ENCODE peak calls at places on chromosome 13, in seven cellular contexts. U is body of pancreas; Q is CD8-positive, alpha-beta T cell; S is adrenal gland; C is breast epithelium; N is heart left ventricle; Z is sigmoid colon. G is an unnamed sample. For H3K27me3 and H3K36me3, the result is how much of the 10 kb centered on the place peaks cover.

GRCh38 chr13:37014609-37015008 is 14.0 kb downstream of the EXOSC8 start:
- DNase-seq in U (no peak), Q (no peak), S (no peak), C (no peak), N (no peak), Z (no peak), G (peak)

GRCh38 chr13:23500858-23501257 is 67.4 kb upstream of the SACS start:
- DNase-seq in U (peak), Q (no peak), S (peak), C (no peak), N (no peak), Z (no peak), G (peak)

GRCh38 chr13:97433727-97434416 is at the start of gene RAP2A:
- DNase-seq in U (peak), Q (peak), S (peak), C (peak), N (peak), Z (peak), G (peak)

GRCh38 chr13:65378943-65379519 is 1851.1 kb downstream of the PCDH9 start:
- DNase-seq in U (no peak), Q (no peak), S (no peak), C (no peak), N (no peak), Z (no peak), G (no peak)

GRCh38 chr13:80149757-80150156 is 191.2 kb downstream of the SPRY2 start:
- DNase-seq in U (no peak), Q (no peak), S (no peak), C (no peak), N (no peak), Z (no peak), G (no peak)

GRCh38 chr13:86976521-86977324 is 694.4 kb upstream of the SLITRK5 start:
- DNase-seq in U (no peak), Q (no peak), S (no peak), C (no peak), N (no peak), Z (no peak), G (no peak)

GRCh38 chr13:101977475-101977874 is 424.4 kb downstream of the FGF14 start:
- DNase-seq in U (peak), Q (no peak), S (peak), C (no peak), N (no peak), Z (no peak), G (no peak)

GRCh38 chr13:95191821-95192220 is 109.4 kb downstream of the ABCC4 start:
- DNase-seq in U (peak), Q (peak), S (peak), C (no peak), N (peak), Z (peak), G (no peak)

GRCh38 chr13:34748078-34748477 is 194.0 kb upstream of the NBEA start:
- DNase-seq in U (peak), Q (no peak), S (peak), C (no peak), N (peak), Z (no peak), G (no peak)

GRCh38 chr13:103694033-103694432 is 627.8 kb upstream of the SLC10A2 start:
- DNase-seq in U (no peak), Q (no peak), S (no peak), C (no peak), N (no peak), Z (no peak), G (no peak)

GRCh38 chr13:38804061-38804460 is 117.2 kb downstream of the FREM2 start:
- DNase-seq in U (no peak), Q (no peak), S (no peak), C (no peak), N (no peak), Z (no peak), G (no peak)

GRCh38 chr13:97474581-97474980 is 40.6 kb downstream of the RAP2A start:
- DNase-seq in U (no peak), Q (no peak), S (no peak), C (no peak), N (no peak), Z (no peak), G (no peak)

GRCh38 chr13:32538234-32538620 is 368 bp downstream of the N4BP2L2 start:
- DNase-seq in U (peak), Q (no peak), S (peak), C (peak), N (peak), Z (peak), G (no peak)

GRCh38 chr13:57632276-57633140 is 964 bp downstream of the PCDH17 start:
- DNase-seq in U (peak), Q (no peak), S (no peak), C (peak), N (peak), Z (peak), G (no peak)

GRCh38 chr13:43830481-43830873 is 43.7 kb upstream of the ENOX1 start:
- DNase-seq in U (no peak), Q (no peak), S (no peak), C (no peak), N (no peak), Z (no peak), G (peak)

GRCh38 chr13:37349916-37350315 is 244.5 kb upstream of the CSNK1A1L start:
- DNase-seq in U (no peak), Q (no peak), S (no peak), C (no peak), N (peak), Z (no peak), G (no peak)

GRCh38 chr13:108700421-108701170 is 71.2 kb downstream of the MYO16 start:
- DNase-seq in U (no peak), Q (no peak), S (no peak), C (no peak), N (no peak), Z (no peak), G (peak)

GRCh38 chr13:35855531-35856019 is 275.6 kb downstream of the DCLK1 start:
- DNase-seq in U (no peak), Q (no peak), S (no peak), C (no peak), N (no peak), Z (no peak), G (no peak)

GRCh38 chr13:66886248-66886647 is 343.9 kb downstream of the PCDH9 start:
- DNase-seq in U (no peak), Q (no peak), S (no peak), C (no peak), N (no peak), Z (no peak), G (no peak)

GRCh38 chr13:91162180-91162579 is 185.3 kb upstream of the MIR17HG start:
- DNase-seq in U (no peak), Q (no peak), S (no peak), C (no peak), N (no peak), Z (no peak), G (no peak)

GRCh38 chr13:109155301-109155761 is 525.9 kb downstream of the MYO16 start:
- DNase-seq in U (no peak), Q (no peak), S (no peak), C (no peak), N (no peak), Z (no peak), G (no peak)

GRCh38 chr13:73938375-73939070 is 195.7 kb downstream of the KLF12 start:
- DNase-seq in U (no peak), Q (no peak), S (no peak), C (no peak), N (no peak), Z (no peak), G (no peak)

GRCh38 chr13:98752111-98752941 is at the start of gene SLC15A1:
- DNase-seq in U (peak), Q (no peak), S (peak), C (no peak), N (no peak), Z (no peak), G (no peak)

GRCh38 chr13:86601351-86601750 is 802.1 kb upstream of the SLITRK6 start:
- DNase-seq in U (no peak), Q (no peak), S (no peak), C (no peak), N (no peak), Z (no peak), G (no peak)

GRCh38 chr13:76846363-76846762 is 39.8 kb downstream of the KCTD12 start:
- DNase-seq in U (no peak), Q (no peak), S (no peak), C (no peak), N (no peak), Z (no peak), G (no peak)

GRCh38 chr13:92307752-92308151 is 909.3 kb downstream of the GPC5 start:
- DNase-seq in U (no peak), Q (no peak), S (no peak), C (no peak), N (no peak), Z (no peak), G (no peak)

GRCh38 chr13:31236211-31236786 is 36.5 kb downstream of the B3GLCT start:
- DNase-seq in U (peak), Q (no peak), S (peak), C (no peak), N (no peak), Z (no peak), G (no peak)

GRCh38 chr13:36788276-36788675 is 30.7 kb upstream of the RFXAP start:
- DNase-seq in U (no peak), Q (no peak), S (no peak), C (no peak), N (no peak), Z (no peak), G (peak)

GRCh38 chr13:48942131-48942530 is 33.6 kb upstream of the FNDC3A start:
- DNase-seq in U (no peak), Q (no peak), S (no peak), C (no peak), N (no peak), Z (no peak), G (no peak)

GRCh38 chr13:59747529-59747928 is 416.2 kb downstream of the DIAPH3 start:
- DNase-seq in U (no peak), Q (no peak), S (no peak), C (no peak), N (no peak), Z (no peak), G (no peak)

GRCh38 chr13:33761744-33762143 is 56.2 kb upstream of the RFC3 start:
- DNase-seq in U (peak), Q (no peak), S (peak), C (no peak), N (no peak), Z (no peak), G (no peak)

GRCh38 chr13:98557934-98558630 is 18.8 kb downstream of the STK24 start:
- DNase-seq in U (no peak), Q (no peak), S (no peak), C (no peak), N (no peak), Z (peak), G (no peak)

GRCh38 chr13:111536239-111536638 is 215.8 kb downstream of the TEX29 start:
- DNase-seq in U (no peak), Q (no peak), S (no peak), C (no peak), N (no peak), Z (no peak), G (no peak)
- H3K27me3 ChIP-seq in U (under half), Q (under half), S (under half), C (half or more), N (under half), Z (under half), G (under half)

GRCh38 chr13:27919299-27919933 is 384 bp upstream of the PDX1 start:
- DNase-seq in U (peak), Q (no peak), S (no peak), C (no peak), N (no peak), Z (no peak), G (no peak)
- H3K4me3 ChIP-seq in U (no peak), Q (no peak), S (peak), C (peak), N (peak), Z (peak), G (no peak)

GRCh38 chr13:110409581-110409992 is 102.5 kb downstream of the COL4A2 start:
- DNase-seq in U (no peak), Q (no peak), S (peak), C (no peak), N (peak), Z (no peak), G (no peak)
- H3K36me3 ChIP-seq in U (under half), Q (under half), S (under half), C (under half), N (under half), Z (under half), G (under half)

GRCh38 chr13:42038661-42039456 is 9.6 kb upstream of the DGKH start:
- DNase-seq in U (no peak), Q (no peak), S (no peak), C (no peak), N (no peak), Z (no peak), G (peak)
- H3K27me3 ChIP-seq in U (under half), Q (under half), S (under half), C (under half), N (under half), Z (under half), G (under half)

DNA sequence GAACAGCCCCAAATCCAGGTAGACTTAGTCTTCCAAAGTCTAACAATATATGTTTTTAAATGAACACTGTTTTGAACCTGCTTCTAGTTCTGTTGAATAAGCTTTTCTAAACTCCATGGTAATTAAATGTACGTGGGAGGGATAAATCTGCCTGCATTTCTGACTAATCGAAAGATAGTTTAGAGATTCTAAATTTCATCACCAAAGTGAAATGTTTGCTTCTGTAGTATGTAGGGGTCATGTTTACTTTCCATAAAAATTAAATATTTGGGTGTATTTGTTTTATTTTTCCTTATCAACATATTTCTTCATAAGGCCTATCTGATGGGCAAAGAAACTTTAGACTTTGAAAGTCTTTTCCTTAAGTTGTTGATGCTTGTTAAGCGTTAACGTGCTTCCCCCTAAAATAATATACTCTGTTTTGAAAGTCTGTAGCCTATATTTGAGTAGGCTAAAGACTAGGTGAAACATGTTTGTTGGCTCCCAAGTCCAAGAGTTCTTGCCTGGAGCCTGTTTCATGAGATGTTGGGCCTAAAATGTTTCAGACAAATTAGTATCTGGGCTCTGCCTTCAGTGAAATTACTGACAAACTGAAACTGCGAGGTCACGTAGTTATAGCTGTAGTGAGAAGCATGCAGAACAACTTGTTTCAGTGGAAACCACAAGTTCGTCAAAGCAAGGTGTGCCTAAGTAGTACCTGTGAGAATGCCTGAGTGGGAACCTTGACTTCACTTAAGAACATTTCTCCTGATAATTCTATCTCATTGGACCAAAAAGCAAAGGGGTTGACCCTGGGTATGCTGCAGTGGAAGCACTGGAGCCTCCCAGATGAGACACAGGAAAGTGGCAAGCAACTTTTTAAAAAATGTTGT is 126.2 kb downstream of the LMO7 start:
- DNase-seq in U (peak), Q (no peak), S (no peak), C (no peak), N (no peak), Z (no peak), G (no peak)
- H3K4me3 ChIP-seq in U (no peak), Q (peak), S (peak), C (peak), N (peak), Z (peak), G (no peak)

GRCh38 chr13:110635405-110636002 is 20.2 kb downstream of the NAXD start:
- DNase-seq in U (no peak), Q (no peak), S (no peak), C (no peak), N (no peak), Z (no peak), G (no peak)

GRCh38 chr13:110636053-110636475 is 20.7 kb downstream of the NAXD start:
- DNase-seq in U (no peak), Q (no peak), S (no peak), C (no peak), N (no peak), Z (no peak), G (no peak)

GRCh38 chr13:110636701-110637201 is 21.4 kb downstream of the NAXD start:
- DNase-seq in U (no peak), Q (no peak), S (no peak), C (no peak), N (no peak), Z (no peak), G (no peak)

GRCh38 chr13:110634558-110634957 is 19.2 kb downstream of the NAXD start:
- DNase-seq in U (no peak), Q (no peak), S (peak), C (no peak), N (no peak), Z (no peak), G (no peak)

GRCh38 chr13:110633776-110634175 is 18.4 kb downstream of the NAXD start:
- DNase-seq in U (no peak), Q (no peak), S (no peak), C (no peak), N (no peak), Z (no peak), G (no peak)
- H3K36me3 ChIP-seq in U (under half), Q (under half), S (half or more), C (under half), N (half or more), Z (half or more), G (under half)

GRCh38 chr13:71864981-71865857 is 1.8 kb downstream of the DACH1 start:
- DNase-seq in U (peak), Q (no peak), S (no peak), C (peak), N (peak), Z (peak), G (no peak)

GRCh38 chr13:71867101-71867814 is at the start of gene DACH1:
- DNase-seq in U (peak), Q (no peak), S (peak), C (peak), N (peak), Z (no peak), G (no peak)

GRCh38 chr13:71864094-71864980 is 2.7 kb downstream of the DACH1 start:
- DNase-seq in U (peak), Q (no peak), S (peak), C (peak), N (peak), Z (peak), G (no peak)

GRCh38 chr13:71866173-71867091 is 572 bp downstream of the DACH1 start:
- DNase-seq in U (peak), Q (no peak), S (peak), C (peak), N (peak), Z (no peak), G (no peak)

DNA sequence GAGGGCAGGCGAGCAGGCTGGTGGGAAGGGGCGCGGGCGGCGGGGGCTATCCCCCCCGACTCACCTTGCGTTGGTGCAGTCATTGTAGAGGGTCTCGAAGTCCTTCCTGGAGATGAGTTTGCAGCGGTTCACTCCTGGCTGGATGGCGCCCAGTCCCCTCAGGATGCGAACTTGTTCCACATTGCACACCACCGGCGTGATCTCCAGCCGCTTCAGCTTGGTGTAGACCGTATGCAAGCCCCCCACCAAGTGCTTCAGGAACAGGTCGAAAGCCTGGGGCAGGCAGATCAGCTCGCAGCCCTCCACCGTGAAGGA is 1.2 kb downstream of the DACH1 start:
- DNase-seq in U (no peak), Q (no peak), S (no peak), C (no peak), N (no peak), Z (peak), G (no peak)
- H3K27me3 ChIP-seq in U (under half), Q (under half), S (under half), C (under half), N (under half), Z (under half), G (under half)

DNA sequence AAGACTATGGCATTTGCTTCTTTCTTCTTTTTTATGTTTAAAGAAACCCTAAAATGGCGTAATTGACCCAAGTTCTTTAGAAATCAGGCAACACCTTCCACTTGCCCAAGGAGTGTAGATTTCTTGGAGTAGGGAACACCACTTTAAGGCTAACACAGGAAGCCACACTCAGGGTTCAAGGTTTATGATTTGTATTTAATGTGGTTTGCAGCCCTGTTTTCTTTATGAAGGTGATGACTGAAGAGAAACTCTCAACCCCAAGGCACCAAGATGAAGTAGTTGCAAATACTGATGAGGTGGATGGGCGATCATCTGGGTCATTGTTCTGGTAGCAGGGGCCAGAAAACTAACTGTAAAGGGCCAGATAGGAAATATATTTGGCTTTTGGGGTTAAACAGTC is 101.1 kb downstream of the DLEU7 start:
- DNase-seq in U (no peak), Q (no peak), S (no peak), C (no peak), N (no peak), Z (no peak), G (no peak)
- H3K4me3 ChIP-seq in U (no peak), Q (no peak), S (no peak), C (no peak), N (no peak), Z (no peak), G (no peak)

GRCh38 chr13:20609145-20609544 is 42.2 kb downstream of the IFT88 start:
- DNase-seq in U (no peak), Q (no peak), S (no peak), C (no peak), N (no peak), Z (no peak), G (no peak)

GRCh38 chr13:20608438-20609020 is 41.6 kb downstream of the IFT88 start:
- DNase-seq in U (no peak), Q (no peak), S (no peak), C (no peak), N (no peak), Z (no peak), G (no peak)

GRCh38 chr13:20607015-20607414 is 40.1 kb downstream of the IFT88 start:
- DNase-seq in U (no peak), Q (no peak), S (no peak), C (no peak), N (no peak), Z (no peak), G (no peak)

GRCh38 chr13:20610006-20610405 is 43.0 kb downstream of the IFT88 start:
- DNase-seq in U (no peak), Q (no peak), S (no peak), C (no peak), N (no peak), Z (no peak), G (no peak)
- H3K36me3 ChIP-seq in U (under half), Q (under half), S (under half), C (under half), N (under half), Z (under half), G (under half)

DNA sequence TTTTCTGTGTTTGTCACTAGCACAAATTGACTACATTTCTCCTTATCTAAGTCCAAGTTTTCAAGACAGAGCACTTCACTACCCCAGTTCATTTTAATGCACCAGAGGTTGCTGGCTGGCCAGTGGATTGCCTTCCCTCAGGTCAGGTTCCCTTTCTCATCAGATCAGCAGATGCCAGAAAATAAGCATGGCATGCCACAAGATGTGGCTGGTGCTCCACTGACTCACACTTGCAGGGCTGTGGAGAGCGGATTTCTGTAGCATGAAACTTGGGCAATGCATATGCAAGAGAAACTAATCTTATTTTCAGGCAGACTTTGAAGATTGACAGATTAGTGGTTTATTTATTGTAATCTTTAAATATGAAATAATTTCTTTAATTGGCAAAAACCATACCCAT is 79.5 kb downstream of the RUBCNL start:
- DNase-seq in U (no peak), Q (no peak), S (no peak), C (no peak), N (no peak), Z (no peak), G (no peak)
- H3K27me3 ChIP-seq in U (under half), Q (under half), S (under half), C (under half), N (under half), Z (under half), G (under half)

G was measured in BJ.